ENCODE peak calls at places on chromosomes 3 and 15, in nine cellular contexts. Y is A549; K is RWPE1; T is nephron progenitor cell; X is tibial nerve; P is psoas muscle; J is foreskin fibroblast; B is GM12865; M is CD8-positive, alpha-beta T cell. F is an unnamed sample.

GRCh38 chr15:62909257-62909656 is 133.3 kb upstream of the TPM1 start:
- DNase-seq in Y (no peak), K (no peak), T (no peak), X (no peak), P (no peak), J (no peak), B (no peak), M (no peak), F (no peak)

GRCh38 chr3:192727032-192727847 is at the start of gene FGF12:
- DNase-seq in Y (peak; percentile 18), K (peak; percentile 79), T (peak; percentile 95), X (peak; percentile 13), P (peak; percentile 37), J (no peak), B (peak; percentile 8), M (no peak), F (peak; percentile 73)

GRCh38 chr15:83112233-83112958 is 5.0 kb downstream of the TM6SF1 start:
- DNase-seq in Y (no peak), K (no peak), T (no peak), X (no peak), P (no peak), J (peak; percentile 90), B (no peak), M (no peak), F (no peak)

GRCh38 chr3:151768393-151768930 is 34.7 kb downstream of the AADACL2 start:
- DNase-seq in Y (peak; percentile 63), K (no peak), T (no peak), X (no peak), P (no peak), J (no peak), B (no peak), M (no peak), F (no peak)

GRCh38 chr3:32257641-32258438 is 19.4 kb downstream of the CMTM8 start:
- DNase-seq in Y (peak; percentile 44), K (no peak), T (no peak), X (no peak), P (no peak), J (no peak), B (no peak), M (no peak), F (no peak)

GRCh38 chr15:35852818-35853624 is 307.1 kb upstream of the DPH6 start:
- DNase-seq in Y (no peak), K (no peak), T (no peak), X (no peak), P (no peak), J (no peak), B (no peak), M (no peak), F (no peak)

GRCh38 chr3:56314842-56315241 is 153.4 kb downstream of the ERC2 start:
- DNase-seq in Y (no peak), K (no peak), T (no peak), X (no peak), P (peak; percentile 29), J (peak; percentile 13), B (no peak), M (no peak), F (peak; percentile 24)

GRCh38 chr3:65732060-65732933 is 306.4 kb downstream of the MAGI1 start:
- DNase-seq in Y (peak; percentile 43), K (peak; percentile 55), T (peak; percentile 34), X (peak; percentile 46), P (no peak), J (peak; percentile 55), B (peak; percentile 49), M (no peak), F (peak; percentile 61)

GRCh38 chr3:188503647-188504046 is 349.7 kb downstream of the LPP start:
- DNase-seq in Y (no peak), K (no peak), T (no peak), X (no peak), P (no peak), J (no peak), B (no peak), M (no peak), F (no peak)

GRCh38 chr3:101962055-101962454 is 112.7 kb downstream of the NFKBIZ start:
- DNase-seq in Y (no peak), K (no peak), T (no peak), X (no peak), P (no peak), J (no peak), B (no peak), M (no peak), F (no peak)

GRCh38 chr3:184359610-184360009 is 1.8 kb downstream of the CLCN2 start:
- DNase-seq in Y (no peak), K (no peak), T (no peak), X (no peak), P (no peak), J (no peak), B (no peak), M (no peak), F (no peak)

GRCh38 chr3:110343376-110343775 is 728.2 kb upstream of the NECTIN3 start:
- DNase-seq in Y (peak; percentile 55), K (peak; percentile 36), T (no peak), X (no peak), P (no peak), J (peak; percentile 46), B (no peak), M (no peak), F (peak; percentile 88)

GRCh38 chr15:86229306-86229705 is 149.6 kb downstream of the AGBL1 start:
- DNase-seq in Y (no peak), K (no peak), T (no peak), X (no peak), P (no peak), J (no peak), B (no peak), M (no peak), F (no peak)

GRCh38 chr15:64197425-64197824 is 34.6 kb upstream of the PPIB start:
- DNase-seq in Y (no peak), K (no peak), T (no peak), X (peak; percentile 5), P (no peak), J (no peak), B (no peak), M (no peak), F (no peak)

GRCh38 chr15:50676799-50677483 is 9.7 kb downstream of the TRPM7 start:
- DNase-seq in Y (peak; percentile 74), K (peak; percentile 42), T (no peak), X (no peak), P (no peak), J (peak; percentile 35), B (no peak), M (no peak), F (peak; percentile 71)

GRCh38 chr15:51405646-51406194 is 64.3 kb downstream of the GLDN start:
- DNase-seq in Y (no peak), K (no peak), T (no peak), X (no peak), P (no peak), J (no peak), B (no peak), M (no peak), F (no peak)

GRCh38 chr15:38054488-38054887 is 120.0 kb downstream of the TMCO5A start:
- DNase-seq in Y (no peak), K (peak; percentile 25), T (no peak), X (no peak), P (no peak), J (peak; percentile 83), B (no peak), M (no peak), F (peak; percentile 36)

GRCh38 chr15:65632780-65633384 is 11.1 kb downstream of the SLC24A1 start:
- DNase-seq in Y (no peak), K (no peak), T (no peak), X (no peak), P (no peak), J (no peak), B (peak; percentile 48), M (no peak), F (no peak)

GRCh38 chr3:123725652-123726400 is 141.0 kb upstream of the HACD2 start:
- DNase-seq in Y (peak; percentile 34), K (no peak), T (no peak), X (no peak), P (no peak), J (no peak), B (no peak), M (no peak), F (no peak)
- TF ChIP-seq CTCF in Y (no peak), K (no peak), T (peak; percentile 20), X (no peak), P (no peak), J (no peak), B (no peak), M (no peak), F (peak; percentile 4)

DNA sequence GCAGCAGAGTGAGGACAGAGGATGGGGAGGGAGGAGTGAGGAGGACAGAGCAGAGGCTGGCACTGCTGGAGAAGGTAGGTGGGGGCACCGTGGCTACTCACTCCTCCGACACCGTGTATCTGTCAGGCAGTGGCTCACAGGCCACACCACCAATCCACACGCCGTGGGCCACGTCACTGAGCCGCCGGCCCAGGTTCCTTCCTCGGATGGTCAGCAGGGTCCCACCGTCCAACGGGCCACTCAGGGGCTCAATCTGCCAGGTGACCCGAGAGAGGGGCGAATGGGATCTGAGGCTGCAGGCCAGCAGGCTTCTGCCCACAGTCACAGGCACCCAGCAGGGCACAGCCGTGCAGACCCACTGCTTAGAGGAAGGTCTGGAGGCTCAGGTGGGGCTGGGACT is 30.5 kb downstream of the H1-8 start:
- DNase-seq in Y (no peak), K (no peak), T (no peak), X (no peak), P (no peak), J (no peak), B (no peak), M (no peak), F (no peak)
- TF ChIP-seq CTCF in Y (no peak), K (no peak), T (no peak), X (no peak), P (no peak), J (no peak), B (no peak), M (no peak), F (no peak)

DNA sequence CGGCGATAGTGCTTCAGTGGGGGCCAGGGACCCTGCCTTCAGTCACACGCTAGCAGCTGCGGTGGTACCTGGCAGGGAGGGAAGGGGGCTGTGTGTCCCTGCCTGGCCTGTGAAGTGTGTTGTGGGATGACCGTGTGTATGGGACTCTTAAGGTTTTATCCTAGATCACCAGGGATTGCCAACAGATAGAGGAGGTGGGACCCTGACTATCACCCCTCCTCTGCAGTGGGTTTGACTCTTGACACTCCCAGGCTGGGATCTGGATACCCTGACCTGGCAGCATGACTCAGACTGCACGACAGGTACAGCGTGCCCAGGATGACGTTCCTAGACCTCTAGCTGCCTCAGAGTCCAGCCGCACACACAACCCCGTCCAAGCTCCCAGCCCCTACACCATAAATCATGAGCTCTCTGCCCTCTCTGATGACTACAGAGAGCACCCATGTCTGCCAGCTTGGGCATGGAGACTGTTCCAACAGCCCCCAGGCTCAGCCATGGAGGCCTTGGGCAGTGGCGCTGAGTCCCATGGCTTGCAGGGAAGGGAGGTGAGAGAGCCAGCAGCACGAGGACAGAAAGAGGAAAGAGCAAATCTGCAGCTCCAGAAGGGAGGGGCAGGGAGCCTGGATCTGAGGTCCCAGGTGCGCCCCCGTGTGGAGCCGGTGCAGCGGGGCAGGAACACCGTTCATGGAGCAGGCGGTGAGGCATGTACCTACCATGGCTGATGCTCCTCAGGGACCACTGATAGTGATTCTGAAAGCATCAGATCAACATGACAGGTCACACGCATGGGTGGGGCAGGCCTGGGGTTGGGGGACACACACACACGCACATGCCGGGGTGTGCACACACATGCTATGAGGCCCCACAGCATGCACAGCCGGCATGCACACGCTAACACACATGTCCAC is 71.0 kb downstream of the ADAMTS7 start:
- DNase-seq in Y (peak; percentile 88), K (no peak), T (peak; percentile 79), X (no peak), P (peak; percentile 57), J (no peak), B (peak; percentile 82), M (peak; percentile 46), F (peak; percentile 77)
- TF ChIP-seq CTCF in Y (peak; percentile 69), K (peak; percentile 12), T (peak; percentile 47), X (no peak), P (peak; percentile 35), J (peak; percentile 42), B (peak; percentile 79), M (peak; percentile 34), F (peak; percentile 64)

GRCh38 chr3:63791974-63792373 is 27.1 kb upstream of the C3orf49 start:
- DNase-seq in Y (peak; percentile 10), K (peak; percentile 36), T (no peak), X (no peak), P (no peak), J (peak; percentile 61), B (peak; percentile 7), M (no peak), F (peak; percentile 84)
- TF ChIP-seq CTCF in Y (peak; percentile 18), K (no peak), T (no peak), X (peak; percentile 11), P (no peak), J (peak; percentile 46), B (peak; percentile 12), M (no peak), F (peak; percentile 67)

F was measured in epithelial cell of esophagus.